ENCODE peak calls at places on chromosomes 2 and 18, in four cellular contexts. Y, B, L and V are unnamed samples. For H3K4me1, the result is how much of the 10 kb centered on the place peaks cover.

GRCh38 chr2:173708757-173709156 is 256.4 kb downstream of the SP3 start:
- DNase-seq in L (no peak), Y (no peak), B (no peak), V (no peak)

GRCh38 chr2:11406492-11407381 is 59.2 kb downstream of the E2F6 start:
- DNase-seq in Y (no peak), L (no peak), B (no peak), V (no peak)

GRCh38 chr2:194203898-194204297 is 1453.1 kb upstream of the SLC39A10 start:
- DNase-seq in B (no peak), Y (no peak), L (no peak), V (no peak)

GRCh38 chr2:121329786-121330185 is 44.8 kb upstream of the TFCP2L1 start:
- DNase-seq in Y (no peak), B (no peak), L (no peak), V (no peak)

GRCh38 chr18:44967599-44967998 is 286.9 kb downstream of the SETBP1 start:
- DNase-seq in B (no peak), Y (no peak), L (no peak), V (no peak)

GRCh38 chr2:120436885-120437603 is 91.1 kb downstream of the INHBB start:
- DNase-seq in Y (no peak), B (peak), L (no peak), V (peak)

GRCh38 chr2:84654414-84654813 is 138.1 kb downstream of the DNAH6 start:
- DNase-seq in B (no peak), Y (no peak), L (no peak), V (no peak)

GRCh38 chr2:30298302-30298701 is 67.0 kb downstream of the LBH start:
- DNase-seq in Y (no peak), L (no peak), B (no peak), V (no peak)

GRCh38 chr18:44627245-44627644 is 53.4 kb upstream of the SETBP1 start:
- DNase-seq in L (no peak), Y (peak), B (no peak), V (no peak)

GRCh38 chr2:73642338-73643018 is at the start of gene NAT8:
- DNase-seq in B (no peak), Y (no peak), L (no peak), V (no peak)

GRCh38 chr2:217820904-217821303 is 181.9 kb downstream of the TNS1 start:
- DNase-seq in B (no peak), Y (no peak), L (no peak), V (no peak)

GRCh38 chr2:185127412-185127811 is 529.1 kb downstream of the ZNF804A start:
- DNase-seq in B (no peak), Y (peak), L (no peak), V (no peak)

GRCh38 chr2:231800493-231801091 is 14.3 kb downstream of the COPS7B start:
- DNase-seq in B (no peak), L (peak), Y (peak), V (peak)

GRCh38 chr2:72004976-72005375 is 142.7 kb downstream of the CYP26B1 start:
- DNase-seq in B (no peak), Y (no peak), L (no peak), V (no peak)

GRCh38 chr2:233011268-233012190 is 1.5 kb downstream of the NGEF start:
- DNase-seq in L (no peak), Y (no peak), B (no peak), V (peak)

GRCh38 chr18:32577561-32577960 is 106.9 kb upstream of the GAREM1 start:
- DNase-seq in B (no peak), L (no peak), Y (no peak), V (no peak)

GRCh38 chr2:116510117-116510671 is 1304.3 kb upstream of the DDX18 start:
- DNase-seq in B (no peak), L (peak), Y (peak), V (peak)

GRCh38 chr2:187552959-187553681 is 1.1 kb downstream of the TFPI start:
- DNase-seq in L (no peak), B (no peak), Y (peak), V (no peak)

GRCh38 chr18:435940-436339 is 64.6 kb downstream of the COLEC12 start:
- DNase-seq in B (no peak), Y (no peak), L (no peak), V (no peak)

GRCh38 chr2:202628646-202629213 is 6.0 kb upstream of the FAM117B start:
- DNase-seq in B (no peak), L (no peak), Y (no peak), V (no peak)

GRCh38 chr2:137708311-137708710 is 256.0 kb upstream of the HNMT start:
- DNase-seq in L (no peak), Y (no peak), B (no peak), V (no peak)

GRCh38 chr18:67386028-67386427 is 130.5 kb downstream of the DSEL start:
- DNase-seq in L (no peak), Y (peak), B (no peak), V (no peak)

GRCh38 chr18:7196421-7196820 is 34.5 kb upstream of the LRRC30 start:
- DNase-seq in Y (no peak), B (peak), L (no peak), V (peak)

GRCh38 chr2:149908731-149909690 is 321.4 kb upstream of the MMADHC start:
- DNase-seq in Y (peak), L (no peak), B (no peak), V (no peak)

DNA sequence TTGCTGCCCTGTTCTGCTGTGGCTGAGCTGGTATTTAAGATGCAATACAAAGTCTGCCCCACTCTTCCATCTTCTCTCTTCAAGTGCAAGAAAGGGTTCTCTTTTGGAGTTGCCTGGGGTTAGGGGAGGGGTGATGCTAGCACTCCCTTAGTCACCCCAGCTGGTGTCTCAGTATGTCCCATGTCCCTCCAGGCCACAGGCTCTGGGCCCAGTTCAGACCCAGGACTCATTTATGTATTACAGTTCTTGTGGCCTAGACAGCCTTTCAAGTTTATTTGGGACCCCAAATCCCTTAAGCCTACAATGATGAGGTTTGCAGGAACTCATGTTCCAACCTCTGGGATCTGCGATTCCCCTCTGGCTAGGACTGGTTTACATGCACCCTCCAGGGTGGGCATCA is 47.2 kb upstream of the CCDC141 start:
- DNase-seq in Y (no peak), B (no peak), L (no peak), V (no peak)
- H3K4me1 ChIP-seq in Y (under half), B (under half), L (under half), V (under half)

GRCh38 chr2:46873632-46874068 is 42.0 kb downstream of the MCFD2 start:
- DNase-seq in B (peak), Y (peak), L (no peak), V (peak)

GRCh38 chr2:46872876-46873631 is 42.6 kb downstream of the MCFD2 start:
- DNase-seq in L (no peak), Y (no peak), B (no peak), V (no peak)

GRCh38 chr2:46870051-46870839 is 45.4 kb downstream of the MCFD2 start:
- DNase-seq in Y (no peak), B (no peak), L (no peak), V (no peak)

GRCh38 chr2:46869621-46870020 is 46.0 kb downstream of the MCFD2 start:
- DNase-seq in L (no peak), Y (no peak), B (no peak), V (no peak)

DNA sequence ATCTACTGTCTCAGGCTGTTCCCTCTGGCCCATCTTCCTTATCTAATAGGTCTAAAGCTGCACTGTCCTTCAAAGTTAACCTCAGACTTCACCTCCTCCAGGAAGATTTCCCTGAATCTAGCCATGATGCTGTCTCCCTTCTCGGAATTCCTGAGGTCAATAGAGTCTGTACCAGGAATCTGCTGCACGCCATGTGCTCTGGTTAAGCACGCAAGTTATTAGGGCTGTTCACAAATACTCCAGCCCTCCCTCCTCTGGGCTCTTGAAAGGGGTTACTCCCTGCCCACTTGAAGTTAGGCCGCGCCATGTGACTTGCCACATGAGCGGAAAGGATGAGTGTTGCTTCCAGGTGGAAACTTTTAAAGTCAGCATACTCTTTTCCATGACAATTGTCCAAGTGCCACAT is 43.6 kb downstream of the MCFD2 start:
- DNase-seq in Y (peak), L (no peak), B (no peak), V (no peak)
- H2BK12ac ChIP-seq in Y (peak), L (no peak), B (no peak), V (no peak)

GRCh38 chr2:227394403-227394802 is 6.7 kb upstream of the SCYGR1 start:
- DNase-seq in B (no peak), Y (no peak), L (no peak), V (no peak)

GRCh38 chr2:227388537-227389011 is 825 bp upstream of the SCYGR1 start:
- DNase-seq in L (no peak), B (no peak), Y (no peak), V (no peak)

GRCh38 chr2:227389231-227389630 is 1.5 kb upstream of the SCYGR1 start:
- DNase-seq in Y (no peak), B (no peak), L (no peak), V (no peak)

GRCh38 chr2:227389661-227390060 is 1.9 kb upstream of the SCYGR1 start:
- DNase-seq in Y (no peak), L (no peak), B (no peak), V (no peak)

GRCh38 chr2:227390468-227391256 is 2.9 kb upstream of the SCYGR1 start:
- DNase-seq in Y (no peak), B (no peak), L (no peak), V (no peak)
- H2BK120ac ChIP-seq in Y (no peak), B (no peak), L (no peak), V (no peak)

GRCh38 chr18:9755603-9756002 is 47.5 kb downstream of the RAB31 start:
- DNase-seq in Y (no peak), L (no peak), B (no peak), V (no peak)

GRCh38 chr18:9756566-9757470 is 48.7 kb downstream of the RAB31 start:
- DNase-seq in B (no peak), L (no peak), Y (peak), V (no peak)

GRCh38 chr18:9760641-9761040 is 52.5 kb downstream of the RAB31 start:
- DNase-seq in B (no peak), Y (no peak), L (no peak), V (no peak)

GRCh38 chr18:9758624-9759075 is 50.5 kb downstream of the RAB31 start:
- DNase-seq in Y (no peak), L (no peak), B (no peak), V (no peak)

GRCh38 chr18:9757851-9758587 is 49.9 kb downstream of the RAB31 start:
- DNase-seq in Y (peak), L (no peak), B (no peak), V (no peak)
- H3K4me1 ChIP-seq in Y (under half), L (under half), B (under half), V (under half)

GRCh38 chr2:105437708-105438103 is 38.9 kb upstream of the FHL2 start:
- DNase-seq in L (no peak), Y (peak), B (no peak), V (no peak)
- H2BK12ac ChIP-seq in L (no peak), Y (no peak), B (no peak), V (no peak)

GRCh38 chr18:24267878-24268277 is 129.0 kb downstream of the CABYR start:
- DNase-seq in Y (no peak), B (no peak), L (no peak), V (no peak)

GRCh38 chr18:24270937-24271380 is 126.7 kb downstream of the OSBPL1A start:
- DNase-seq in B (no peak), Y (peak), L (peak), V (no peak)

GRCh38 chr18:24268784-24269550 is 128.7 kb downstream of the OSBPL1A start:
- DNase-seq in L (no peak), B (no peak), Y (no peak), V (no peak)

GRCh38 chr18:24271381-24272331 is 126.0 kb downstream of the OSBPL1A start:
- DNase-seq in B (peak), Y (peak), L (peak), V (peak)

DNA sequence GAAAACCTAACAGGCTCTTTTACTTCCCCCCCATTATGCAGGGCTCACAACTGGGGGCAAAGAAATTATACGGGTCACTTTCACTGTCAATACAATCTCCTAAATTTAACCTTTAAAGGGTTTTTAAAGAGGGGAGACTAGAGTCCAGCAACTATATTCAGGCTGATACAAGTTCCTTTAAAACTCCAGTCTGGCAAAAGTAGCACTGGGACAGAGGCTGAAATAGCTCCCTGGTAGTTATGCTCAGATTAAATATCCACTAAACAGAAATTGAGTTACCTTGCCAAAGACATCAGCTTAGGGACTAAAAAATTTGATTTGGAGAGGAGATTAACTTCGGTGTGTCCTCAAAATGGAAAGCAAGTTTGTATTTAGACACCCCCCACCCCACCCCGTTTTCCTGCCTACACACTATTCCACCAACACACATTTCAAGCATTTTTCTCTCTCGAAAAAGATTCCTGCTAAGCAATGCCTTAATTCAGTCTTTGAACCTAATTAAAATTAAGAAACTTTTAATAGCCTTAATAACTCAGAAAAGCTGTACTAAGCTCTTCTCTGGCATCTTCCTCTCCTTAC is 127.2 kb downstream of the OSBPL1A start:
- DNase-seq in B (no peak), Y (no peak), L (no peak), V (no peak)
- H2BK120ac ChIP-seq in B (no peak), Y (no peak), L (no peak), V (no peak)

GRCh38 chr2:40405440-40405839 is 46.5 kb downstream of the SLC8A1 start:
- DNase-seq in Y (peak), L (no peak), B (no peak), V (no peak)

GRCh38 chr2:40412456-40412855 is 39.4 kb downstream of the SLC8A1 start:
- DNase-seq in L (no peak), B (no peak), Y (no peak), V (no peak)

GRCh38 chr2:40410695-40411094 is 41.2 kb downstream of the SLC8A1 start:
- DNase-seq in Y (no peak), B (no peak), L (no peak), V (no peak)

GRCh38 chr2:40406485-40407289 is 45.2 kb downstream of the SLC8A1 start:
- DNase-seq in Y (no peak), L (no peak), B (no peak), V (no peak)

DNA sequence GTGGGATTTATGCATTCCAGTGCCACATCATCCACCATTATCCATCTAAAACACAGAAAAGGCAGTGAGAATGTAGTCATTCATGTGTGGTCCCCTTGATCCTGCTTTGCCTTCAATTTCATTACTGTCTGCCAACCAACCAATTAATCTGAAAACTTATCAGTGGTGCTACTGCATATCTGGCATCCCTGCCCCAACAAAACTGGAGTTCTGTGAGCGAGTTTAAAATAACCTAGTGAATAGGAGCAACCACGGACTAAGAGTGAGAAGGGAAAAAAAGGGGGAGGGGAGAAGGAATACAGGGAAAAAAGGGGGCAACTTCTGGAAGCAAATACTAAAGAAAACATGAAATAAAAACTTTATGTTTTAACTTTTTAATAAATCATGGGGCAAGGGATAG is 42.2 kb downstream of the SLC8A1 start:
- DNase-seq in Y (no peak), L (no peak), B (no peak), V (no peak)
- H3K4me1 ChIP-seq in Y (under half), L (under half), B (under half), V (under half)

GRCh38 chr2:160407393-160408204 is 86.0 kb downstream of the RBMS1 start:
- DNase-seq in Y (peak), B (no peak), L (peak), V (peak)

GRCh38 chr2:160405077-160405865 is 88.3 kb downstream of the RBMS1 start:
- DNase-seq in B (no peak), Y (no peak), L (peak), V (no peak)

GRCh38 chr2:160408205-160408561 is 85.4 kb downstream of the RBMS1 start:
- DNase-seq in B (no peak), Y (no peak), L (no peak), V (no peak)

GRCh38 chr2:160408575-160409291 is 84.9 kb downstream of the RBMS1 start:
- DNase-seq in L (no peak), B (no peak), Y (peak), V (peak)

GRCh38 chr2:160406591-160407392 is 86.8 kb downstream of the RBMS1 start:
- DNase-seq in B (no peak), Y (peak), L (no peak), V (no peak)
- H2BK12ac ChIP-seq in B (no peak), Y (no peak), L (no peak), V (no peak)

GRCh38 chr2:64857581-64858471 is 131.4 kb upstream of the SLC1A4 start:
- DNase-seq in B (no peak), L (no peak), Y (peak), V (no peak)
- H2BK120ac ChIP-seq in B (no peak), L (no peak), Y (peak), V (no peak)

GRCh38 chr2:9298583-9298982 is 92.0 kb downstream of the ASAP2 start:
- DNase-seq in L (no peak), B (no peak), Y (no peak), V (no peak)
- H3K4me1 ChIP-seq in L (under half), B (under half), Y (under half), V (under half)